ENCODE peak calls at places on chromosomes 3 and 15, in ten cellular contexts. One of them, this sample, is unnamed.

GRCh38 chr3:23888617-23889228 is 28.1 kb downstream of the NKIRAS1 start:
- DNase-seq in dorsolateral prefrontal cortex: no peak
- DNase-seq in amniotic epithelial cell: peak; percentile 46
- DNase-seq in NB4: peak; percentile 49
- DNase-seq in A172: peak; percentile 27
- DNase-seq in neuronal stem cell: no peak
- DNase-seq in fibroblast of gingiva: peak; percentile 39
- DNase-seq in stimulated activated CD4-positive, alpha-beta T cell treated with anti-CD3 and anti-CD28 coated beads, Interleukin-4, amount 100 ng/mL, for 1 hour: no peak
- DNase-seq in GM23338: peak; percentile 42
- DNase-seq in germinal center: peak; percentile 34
- DNase-seq in this sample: no peak

GRCh38 chr15:57388199-57388863 is 12.0 kb downstream of the CGNL1 start:
- DNase-seq in germinal center: no peak
- DNase-seq in neuronal stem cell: no peak
- DNase-seq in amniotic epithelial cell: no peak
- DNase-seq in stimulated activated CD4-positive, alpha-beta T cell treated with anti-CD3 and anti-CD28 coated beads, Interleukin-4, amount 100 ng/mL, for 1 hour: no peak
- DNase-seq in fibroblast of gingiva: no peak
- DNase-seq in GM23338: no peak
- DNase-seq in NB4: no peak
- DNase-seq in dorsolateral prefrontal cortex: no peak
- DNase-seq in A172: no peak
- DNase-seq in this sample: no peak

GRCh38 chr3:63808633-63809032 is 10.5 kb upstream of the C3orf49 start:
- DNase-seq in A172: no peak
- DNase-seq in GM23338: no peak
- DNase-seq in amniotic epithelial cell: no peak
- DNase-seq in neuronal stem cell: no peak
- DNase-seq in NB4: no peak
- DNase-seq in stimulated activated CD4-positive, alpha-beta T cell treated with anti-CD3 and anti-CD28 coated beads, Interleukin-4, amount 100 ng/mL, for 1 hour: no peak
- DNase-seq in germinal center: no peak
- DNase-seq in fibroblast of gingiva: no peak
- DNase-seq in dorsolateral prefrontal cortex: no peak
- DNase-seq in this sample: no peak

GRCh38 chr3:57091471-57091870 is 31.0 kb downstream of the SPATA12 start:
- DNase-seq in GM23338: no peak
- DNase-seq in NB4: no peak
- DNase-seq in dorsolateral prefrontal cortex: no peak
- DNase-seq in amniotic epithelial cell: peak; percentile 59
- DNase-seq in stimulated activated CD4-positive, alpha-beta T cell treated with anti-CD3 and anti-CD28 coated beads, Interleukin-4, amount 100 ng/mL, for 1 hour: no peak
- DNase-seq in fibroblast of gingiva: peak; percentile 17
- DNase-seq in neuronal stem cell: no peak
- DNase-seq in germinal center: no peak
- DNase-seq in A172: no peak
- DNase-seq in this sample: no peak

GRCh38 chr3:38840987-38841386 is 25.0 kb upstream of the SCN10A start:
- DNase-seq in NB4: peak; percentile 11
- DNase-seq in stimulated activated CD4-positive, alpha-beta T cell treated with anti-CD3 and anti-CD28 coated beads, Interleukin-4, amount 100 ng/mL, for 1 hour: no peak
- DNase-seq in A172: no peak
- DNase-seq in amniotic epithelial cell: no peak
- DNase-seq in GM23338: peak; percentile 22
- DNase-seq in germinal center: no peak
- DNase-seq in neuronal stem cell: no peak
- DNase-seq in dorsolateral prefrontal cortex: no peak
- DNase-seq in fibroblast of gingiva: no peak
- DNase-seq in this sample: no peak

GRCh38 chr3:172282850-172283249 is 165.4 kb downstream of the GHSR start:
- DNase-seq in amniotic epithelial cell: no peak
- DNase-seq in GM23338: no peak
- DNase-seq in NB4: no peak
- DNase-seq in neuronal stem cell: no peak
- DNase-seq in fibroblast of gingiva: no peak
- DNase-seq in A172: no peak
- DNase-seq in germinal center: no peak
- DNase-seq in dorsolateral prefrontal cortex: no peak
- DNase-seq in stimulated activated CD4-positive, alpha-beta T cell treated with anti-CD3 and anti-CD28 coated beads, Interleukin-4, amount 100 ng/mL, for 1 hour: no peak
- DNase-seq in this sample: no peak

GRCh38 chr3:100163787-100164186 is 49.5 kb upstream of the FILIP1L start:
- DNase-seq in A172: no peak
- DNase-seq in stimulated activated CD4-positive, alpha-beta T cell treated with anti-CD3 and anti-CD28 coated beads, Interleukin-4, amount 100 ng/mL, for 1 hour: no peak
- DNase-seq in amniotic epithelial cell: no peak
- DNase-seq in germinal center: no peak
- DNase-seq in dorsolateral prefrontal cortex: no peak
- DNase-seq in neuronal stem cell: no peak
- DNase-seq in NB4: no peak
- DNase-seq in fibroblast of gingiva: peak; percentile 72
- DNase-seq in GM23338: no peak
- DNase-seq in this sample: no peak

GRCh38 chr15:28096720-28097431 is 2.2 kb downstream of the OCA2 start:
- DNase-seq in GM23338: peak; percentile 64
- DNase-seq in stimulated activated CD4-positive, alpha-beta T cell treated with anti-CD3 and anti-CD28 coated beads, Interleukin-4, amount 100 ng/mL, for 1 hour: no peak
- DNase-seq in fibroblast of gingiva: no peak
- DNase-seq in amniotic epithelial cell: no peak
- DNase-seq in NB4: no peak
- DNase-seq in A172: no peak
- DNase-seq in neuronal stem cell: no peak
- DNase-seq in germinal center: no peak
- DNase-seq in dorsolateral prefrontal cortex: no peak
- DNase-seq in this sample: no peak

GRCh38 chr15:31396881-31397560 is 70.4 kb downstream of the KLF13 start:
- DNase-seq in amniotic epithelial cell: peak; percentile 73
- DNase-seq in stimulated activated CD4-positive, alpha-beta T cell treated with anti-CD3 and anti-CD28 coated beads, Interleukin-4, amount 100 ng/mL, for 1 hour: no peak
- DNase-seq in fibroblast of gingiva: peak; percentile 88
- DNase-seq in A172: peak; percentile 85
- DNase-seq in dorsolateral prefrontal cortex: peak; percentile 68
- DNase-seq in neuronal stem cell: peak; percentile 60
- DNase-seq in germinal center: peak; percentile 42
- DNase-seq in NB4: peak; percentile 78
- DNase-seq in GM23338: peak; percentile 97
- DNase-seq in this sample: no peak

GRCh38 chr3:190522621-190523222 is 8.8 kb downstream of the IL1RAP start:
- DNase-seq in fibroblast of gingiva: no peak
- DNase-seq in GM23338: no peak
- DNase-seq in amniotic epithelial cell: peak; percentile 71
- DNase-seq in neuronal stem cell: no peak
- DNase-seq in germinal center: no peak
- DNase-seq in NB4: no peak
- DNase-seq in dorsolateral prefrontal cortex: no peak
- DNase-seq in A172: no peak
- DNase-seq in stimulated activated CD4-positive, alpha-beta T cell treated with anti-CD3 and anti-CD28 coated beads, Interleukin-4, amount 100 ng/mL, for 1 hour: no peak
- DNase-seq in this sample: no peak

GRCh38 chr15:93378547-93378946 is 289.5 kb upstream of the RGMA start:
- DNase-seq in fibroblast of gingiva: no peak
- DNase-seq in neuronal stem cell: no peak
- DNase-seq in NB4: no peak
- DNase-seq in GM23338: no peak
- DNase-seq in stimulated activated CD4-positive, alpha-beta T cell treated with anti-CD3 and anti-CD28 coated beads, Interleukin-4, amount 100 ng/mL, for 1 hour: no peak
- DNase-seq in dorsolateral prefrontal cortex: no peak
- DNase-seq in A172: no peak
- DNase-seq in amniotic epithelial cell: no peak
- DNase-seq in germinal center: no peak
- DNase-seq in this sample: no peak

GRCh38 chr3:156455839-156456238 is 99.1 kb downstream of the SSR3 start:
- DNase-seq in germinal center: no peak
- DNase-seq in NB4: no peak
- DNase-seq in GM23338: peak; percentile 56
- DNase-seq in amniotic epithelial cell: peak; percentile 8
- DNase-seq in neuronal stem cell: peak; percentile 11
- DNase-seq in A172: no peak
- DNase-seq in stimulated activated CD4-positive, alpha-beta T cell treated with anti-CD3 and anti-CD28 coated beads, Interleukin-4, amount 100 ng/mL, for 1 hour: no peak
- DNase-seq in dorsolateral prefrontal cortex: no peak
- DNase-seq in fibroblast of gingiva: no peak
- DNase-seq in this sample: no peak

GRCh38 chr3:908839-909238 is 184.0 kb upstream of the CNTN6 start:
- DNase-seq in germinal center: no peak
- DNase-seq in A172: no peak
- DNase-seq in fibroblast of gingiva: no peak
- DNase-seq in dorsolateral prefrontal cortex: no peak
- DNase-seq in stimulated activated CD4-positive, alpha-beta T cell treated with anti-CD3 and anti-CD28 coated beads, Interleukin-4, amount 100 ng/mL, for 1 hour: no peak
- DNase-seq in GM23338: peak; percentile 62
- DNase-seq in amniotic epithelial cell: peak; percentile 2
- DNase-seq in NB4: peak; percentile 2
- DNase-seq in neuronal stem cell: peak; percentile 12
- DNase-seq in this sample: no peak

GRCh38 chr3:55624238-55624637 is 137.1 kb upstream of the WNT5A start:
- DNase-seq in dorsolateral prefrontal cortex: no peak
- DNase-seq in amniotic epithelial cell: peak; percentile 83
- DNase-seq in stimulated activated CD4-positive, alpha-beta T cell treated with anti-CD3 and anti-CD28 coated beads, Interleukin-4, amount 100 ng/mL, for 1 hour: no peak
- DNase-seq in germinal center: no peak
- DNase-seq in NB4: peak; percentile 13
- DNase-seq in fibroblast of gingiva: no peak
- DNase-seq in A172: peak; percentile 86
- DNase-seq in GM23338: no peak
- DNase-seq in neuronal stem cell: no peak
- DNase-seq in this sample: no peak

GRCh38 chr3:193780810-193781472 is 187.9 kb downstream of the OPA1 start:
- DNase-seq in GM23338: peak; percentile 91
- DNase-seq in neuronal stem cell: peak; percentile 70
- DNase-seq in dorsolateral prefrontal cortex: peak; percentile 63
- DNase-seq in amniotic epithelial cell: peak; percentile 81
- DNase-seq in germinal center: peak; percentile 49
- DNase-seq in A172: peak; percentile 90
- DNase-seq in fibroblast of gingiva: peak; percentile 23
- DNase-seq in NB4: peak; percentile 55
- DNase-seq in stimulated activated CD4-positive, alpha-beta T cell treated with anti-CD3 and anti-CD28 coated beads, Interleukin-4, amount 100 ng/mL, for 1 hour: peak; percentile 27
- DNase-seq in this sample: peak; percentile 41

GRCh38 chr15:44738340-44738984 is 2.1 kb downstream of the TRIM69 start:
- DNase-seq in amniotic epithelial cell: peak; percentile 63
- DNase-seq in GM23338: peak; percentile 68
- DNase-seq in neuronal stem cell: peak; percentile 20
- DNase-seq in dorsolateral prefrontal cortex: no peak
- DNase-seq in germinal center: peak; percentile 47
- DNase-seq in NB4: peak; percentile 63
- DNase-seq in fibroblast of gingiva: peak; percentile 52
- DNase-seq in A172: no peak
- DNase-seq in stimulated activated CD4-positive, alpha-beta T cell treated with anti-CD3 and anti-CD28 coated beads, Interleukin-4, amount 100 ng/mL, for 1 hour: no peak
- DNase-seq in this sample: no peak

GRCh38 chr3:150407051-150407817 is 864 bp upstream of the TSC22D2 start:
- DNase-seq in fibroblast of gingiva: peak; percentile 72
- DNase-seq in NB4: no peak
- DNase-seq in amniotic epithelial cell: no peak
- DNase-seq in neuronal stem cell: no peak
- DNase-seq in stimulated activated CD4-positive, alpha-beta T cell treated with anti-CD3 and anti-CD28 coated beads, Interleukin-4, amount 100 ng/mL, for 1 hour: no peak
- DNase-seq in A172: peak; percentile 48
- DNase-seq in dorsolateral prefrontal cortex: no peak
- DNase-seq in germinal center: no peak
- DNase-seq in GM23338: peak; percentile 16
- DNase-seq in this sample: peak; percentile 63

GRCh38 chr3:127820221-127820870 is 2.0 kb downstream of the MGLL start:
- DNase-seq in neuronal stem cell: no peak
- DNase-seq in dorsolateral prefrontal cortex: no peak
- DNase-seq in fibroblast of gingiva: peak; percentile 72
- DNase-seq in A172: no peak
- DNase-seq in stimulated activated CD4-positive, alpha-beta T cell treated with anti-CD3 and anti-CD28 coated beads, Interleukin-4, amount 100 ng/mL, for 1 hour: no peak
- DNase-seq in GM23338: peak; percentile 32
- DNase-seq in amniotic epithelial cell: peak; percentile 24
- DNase-seq in germinal center: no peak
- DNase-seq in NB4: peak; percentile 74
- DNase-seq in this sample: no peak

GRCh38 chr3:39548282-39548681 is 80.8 kb downstream of the MOBP start:
- DNase-seq in neuronal stem cell: no peak
- DNase-seq in stimulated activated CD4-positive, alpha-beta T cell treated with anti-CD3 and anti-CD28 coated beads, Interleukin-4, amount 100 ng/mL, for 1 hour: no peak
- DNase-seq in dorsolateral prefrontal cortex: no peak
- DNase-seq in NB4: no peak
- DNase-seq in fibroblast of gingiva: peak; percentile 10
- DNase-seq in GM23338: no peak
- DNase-seq in amniotic epithelial cell: peak; percentile 53
- DNase-seq in germinal center: no peak
- DNase-seq in A172: no peak
- DNase-seq in this sample: no peak

GRCh38 chr15:63094495-63094931 is 27.1 kb upstream of the LACTB start:
- DNase-seq in germinal center: no peak
- DNase-seq in fibroblast of gingiva: peak; percentile 17
- DNase-seq in A172: peak; percentile 36
- DNase-seq in GM23338: no peak
- DNase-seq in NB4: no peak
- DNase-seq in neuronal stem cell: no peak
- DNase-seq in amniotic epithelial cell: peak; percentile 49
- DNase-seq in stimulated activated CD4-positive, alpha-beta T cell treated with anti-CD3 and anti-CD28 coated beads, Interleukin-4, amount 100 ng/mL, for 1 hour: no peak
- DNase-seq in dorsolateral prefrontal cortex: no peak
- DNase-seq in this sample: peak; percentile 2

GRCh38 chr15:72118400-72118978 is at the start of gene SENP8:
- DNase-seq in fibroblast of gingiva: no peak
- DNase-seq in NB4: no peak
- DNase-seq in A172: no peak
- DNase-seq in dorsolateral prefrontal cortex: no peak
- DNase-seq in germinal center: peak; percentile 8
- DNase-seq in neuronal stem cell: no peak
- DNase-seq in amniotic epithelial cell: no peak
- DNase-seq in stimulated activated CD4-positive, alpha-beta T cell treated with anti-CD3 and anti-CD28 coated beads, Interleukin-4, amount 100 ng/mL, for 1 hour: no peak
- DNase-seq in GM23338: peak; percentile 74
- DNase-seq in this sample: peak; percentile 80

GRCh38 chr15:60830479-60830878 is 351.5 kb upstream of the ICE2 start:
- DNase-seq in amniotic epithelial cell: peak; percentile 37
- DNase-seq in fibroblast of gingiva: peak; percentile 64
- DNase-seq in dorsolateral prefrontal cortex: no peak
- DNase-seq in GM23338: no peak
- DNase-seq in A172: no peak
- DNase-seq in germinal center: no peak
- DNase-seq in neuronal stem cell: no peak
- DNase-seq in NB4: no peak
- DNase-seq in stimulated activated CD4-positive, alpha-beta T cell treated with anti-CD3 and anti-CD28 coated beads, Interleukin-4, amount 100 ng/mL, for 1 hour: no peak
- DNase-seq in this sample: no peak

GRCh38 chr3:18401298-18401961 is 23.7 kb downstream of the SATB1 start:
- DNase-seq in NB4: peak; percentile 39
- DNase-seq in germinal center: no peak
- DNase-seq in dorsolateral prefrontal cortex: no peak
- DNase-seq in fibroblast of gingiva: peak; percentile 31
- DNase-seq in A172: no peak
- DNase-seq in GM23338: no peak
- DNase-seq in neuronal stem cell: no peak
- DNase-seq in amniotic epithelial cell: no peak
- DNase-seq in stimulated activated CD4-positive, alpha-beta T cell treated with anti-CD3 and anti-CD28 coated beads, Interleukin-4, amount 100 ng/mL, for 1 hour: no peak
- DNase-seq in this sample: no peak

GRCh38 chr3:186922790-186923189 is 7.5 kb upstream of the ST6GAL1 start:
- DNase-seq in GM23338: no peak
- DNase-seq in stimulated activated CD4-positive, alpha-beta T cell treated with anti-CD3 and anti-CD28 coated beads, Interleukin-4, amount 100 ng/mL, for 1 hour: no peak
- DNase-seq in NB4: no peak
- DNase-seq in germinal center: no peak
- DNase-seq in amniotic epithelial cell: no peak
- DNase-seq in dorsolateral prefrontal cortex: no peak
- DNase-seq in neuronal stem cell: no peak
- DNase-seq in fibroblast of gingiva: no peak
- DNase-seq in A172: no peak
- DNase-seq in this sample: no peak

GRCh38 chr3:16908006-16908405 is 23.3 kb downstream of the PLCL2 start:
- DNase-seq in NB4: no peak
- DNase-seq in fibroblast of gingiva: no peak
- DNase-seq in GM23338: no peak
- DNase-seq in neuronal stem cell: no peak
- DNase-seq in A172: no peak
- DNase-seq in dorsolateral prefrontal cortex: no peak
- DNase-seq in stimulated activated CD4-positive, alpha-beta T cell treated with anti-CD3 and anti-CD28 coated beads, Interleukin-4, amount 100 ng/mL, for 1 hour: no peak
- DNase-seq in germinal center: no peak
- DNase-seq in amniotic epithelial cell: no peak
- DNase-seq in this sample: no peak

GRCh38 chr15:78638658-78639314 is 2.2 kb downstream of the CHRNB4 start:
- DNase-seq in NB4: peak; percentile 73
- DNase-seq in GM23338: peak; percentile 96
- DNase-seq in neuronal stem cell: peak; percentile 77
- DNase-seq in fibroblast of gingiva: no peak
- DNase-seq in A172: peak; percentile 49
- DNase-seq in stimulated activated CD4-positive, alpha-beta T cell treated with anti-CD3 and anti-CD28 coated beads, Interleukin-4, amount 100 ng/mL, for 1 hour: peak; percentile 32
- DNase-seq in amniotic epithelial cell: peak; percentile 28
- DNase-seq in germinal center: peak; percentile 65
- DNase-seq in dorsolateral prefrontal cortex: no peak
- DNase-seq in this sample: peak; percentile 1

GRCh38 chr3:118089563-118089962 is 945.1 kb downstream of the IGSF11 start:
- DNase-seq in dorsolateral prefrontal cortex: no peak
- DNase-seq in A172: no peak
- DNase-seq in NB4: no peak
- DNase-seq in fibroblast of gingiva: peak; percentile 33
- DNase-seq in GM23338: no peak
- DNase-seq in neuronal stem cell: no peak
- DNase-seq in germinal center: no peak
- DNase-seq in amniotic epithelial cell: no peak
- DNase-seq in stimulated activated CD4-positive, alpha-beta T cell treated with anti-CD3 and anti-CD28 coated beads, Interleukin-4, amount 100 ng/mL, for 1 hour: no peak
- DNase-seq in this sample: no peak

GRCh38 chr3:63967675-63968611 is 55.4 kb downstream of the PSMD6 start:
- DNase-seq in stimulated activated CD4-positive, alpha-beta T cell treated with anti-CD3 and anti-CD28 coated beads, Interleukin-4, amount 100 ng/mL, for 1 hour: peak; percentile 8
- DNase-seq in A172: no peak
- DNase-seq in GM23338: no peak
- DNase-seq in fibroblast of gingiva: peak; percentile 38
- DNase-seq in germinal center: peak; percentile 11
- DNase-seq in neuronal stem cell: no peak
- DNase-seq in dorsolateral prefrontal cortex: no peak
- DNase-seq in NB4: peak; percentile 79
- DNase-seq in amniotic epithelial cell: peak; percentile 83
- DNase-seq in this sample: no peak